ENCODE peak calls at places on chromosomes 3 and 15, in four cellular contexts. One of them, this sample, is unnamed.

GRCh38 chr3:141575879-141576743 is 89.3 kb downstream of the RASA2 start:
- DNase-seq in endothelial cell of umbilical vein: peak; percentile 43
- DNase-seq in HCT116: no peak
- DNase-seq in neural progenitor cell: no peak
- DNase-seq in this sample: peak; percentile 52

GRCh38 chr15:71448688-71449114 is 333.4 kb downstream of the THSD4 start:
- DNase-seq in endothelial cell of umbilical vein: peak; percentile 87
- DNase-seq in HCT116: peak; percentile 56
- DNase-seq in neural progenitor cell: peak; percentile 71
- DNase-seq in this sample: peak; percentile 45

GRCh38 chr3:20666091-20666490 is 480.1 kb upstream of the SGO1 start:
- DNase-seq in endothelial cell of umbilical vein: no peak
- DNase-seq in HCT116: no peak
- DNase-seq in neural progenitor cell: no peak
- DNase-seq in this sample: no peak

GRCh38 chr15:81357178-81357686 is 16.8 kb downstream of the TMC3 start:
- DNase-seq in endothelial cell of umbilical vein: no peak
- DNase-seq in HCT116: peak; percentile 6
- DNase-seq in neural progenitor cell: no peak
- DNase-seq in this sample: no peak

GRCh38 chr3:71504250-71505036 is 79.1 kb downstream of the FOXP1 start:
- DNase-seq in endothelial cell of umbilical vein: peak; percentile 65
- DNase-seq in HCT116: peak; percentile 15
- DNase-seq in neural progenitor cell: no peak
- DNase-seq in this sample: no peak

GRCh38 chr3:14413381-14414071 is 11.1 kb downstream of the SLC6A6 start:
- DNase-seq in endothelial cell of umbilical vein: no peak
- DNase-seq in HCT116: no peak
- DNase-seq in neural progenitor cell: no peak
- DNase-seq in this sample: no peak

GRCh38 chr3:126536126-126536525 is 12.2 kb downstream of the CHST13 start:
- DNase-seq in endothelial cell of umbilical vein: no peak
- DNase-seq in HCT116: no peak
- DNase-seq in neural progenitor cell: no peak
- DNase-seq in this sample: no peak

GRCh38 chr3:156132313-156132712 is 11.9 kb downstream of the KCNAB1 start:
- DNase-seq in endothelial cell of umbilical vein: no peak
- DNase-seq in HCT116: no peak
- DNase-seq in neural progenitor cell: no peak
- DNase-seq in this sample: no peak

GRCh38 chr15:61654918-61655317 is 405.3 kb downstream of the VPS13C start:
- DNase-seq in endothelial cell of umbilical vein: no peak
- DNase-seq in HCT116: no peak
- DNase-seq in neural progenitor cell: no peak
- DNase-seq in this sample: no peak

GRCh38 chr3:55955891-55956477 is 468.9 kb upstream of the WNT5A start:
- DNase-seq in endothelial cell of umbilical vein: no peak
- DNase-seq in HCT116: no peak
- DNase-seq in neural progenitor cell: no peak
- DNase-seq in this sample: no peak

GRCh38 chr15:63490345-63491034 is 13.9 kb upstream of the USP3 start:
- DNase-seq in endothelial cell of umbilical vein: no peak
- DNase-seq in HCT116: no peak
- DNase-seq in neural progenitor cell: no peak
- DNase-seq in this sample: no peak

GRCh38 chr3:15440891-15441290 is 13.5 kb downstream of the EAF1 start:
- DNase-seq in endothelial cell of umbilical vein: peak; percentile 67
- DNase-seq in HCT116: no peak
- DNase-seq in neural progenitor cell: no peak
- DNase-seq in this sample: no peak

GRCh38 chr3:155714295-155714718 is 30.6 kb downstream of the PLCH1 start:
- DNase-seq in endothelial cell of umbilical vein: no peak
- DNase-seq in HCT116: no peak
- DNase-seq in neural progenitor cell: peak; percentile 87
- DNase-seq in this sample: no peak

GRCh38 chr15:40744810-40745152 is 10.3 kb downstream of the RMDN3 start:
- DNase-seq in endothelial cell of umbilical vein: no peak
- DNase-seq in HCT116: no peak
- DNase-seq in neural progenitor cell: no peak
- DNase-seq in this sample: no peak

GRCh38 chr15:75861750-75862402 is 18.6 kb downstream of the UBE2Q2 start:
- DNase-seq in endothelial cell of umbilical vein: no peak
- DNase-seq in HCT116: no peak
- DNase-seq in neural progenitor cell: no peak
- DNase-seq in this sample: no peak

GRCh38 chr3:41418961-41419691 is 219.8 kb downstream of the CTNNB1 start:
- DNase-seq in endothelial cell of umbilical vein: no peak
- DNase-seq in HCT116: peak; percentile 27
- DNase-seq in neural progenitor cell: peak; percentile 4
- DNase-seq in this sample: no peak

GRCh38 chr3:33358172-33358781 is 81.0 kb downstream of the FBXL2 start:
- DNase-seq in endothelial cell of umbilical vein: no peak
- DNase-seq in HCT116: no peak
- DNase-seq in neural progenitor cell: no peak
- DNase-seq in this sample: no peak

GRCh38 chr3:62604301-62604700 is 231.0 kb upstream of the FEZF2 start:
- DNase-seq in endothelial cell of umbilical vein: peak; percentile 76
- DNase-seq in HCT116: no peak
- DNase-seq in neural progenitor cell: no peak
- DNase-seq in this sample: no peak

GRCh38 chr3:51963951-51964451 is 3.3 kb downstream of the PCBP4 start:
- DNase-seq in endothelial cell of umbilical vein: no peak
- DNase-seq in HCT116: no peak
- DNase-seq in neural progenitor cell: peak; percentile 92
- DNase-seq in this sample: no peak

GRCh38 chr3:97278506-97278905 is 464.1 kb downstream of the EPHA6 start:
- DNase-seq in endothelial cell of umbilical vein: no peak
- DNase-seq in HCT116: no peak
- DNase-seq in neural progenitor cell: peak; percentile 9
- DNase-seq in this sample: no peak

GRCh38 chr3:137946341-137946973 is 63.5 kb upstream of the CLDN18 start:
- DNase-seq in endothelial cell of umbilical vein: peak; percentile 57
- DNase-seq in HCT116: peak; percentile 71
- DNase-seq in neural progenitor cell: peak; percentile 89
- DNase-seq in this sample: peak; percentile 85

GRCh38 chr3:72082121-72082715 is 297.3 kb upstream of the PROK2 start:
- DNase-seq in endothelial cell of umbilical vein: peak; percentile 42
- DNase-seq in HCT116: no peak
- DNase-seq in neural progenitor cell: no peak
- DNase-seq in this sample: peak; percentile 55

GRCh38 chr15:80265021-80265420 is 13.0 kb upstream of the CTXND1 start:
- DNase-seq in endothelial cell of umbilical vein: no peak
- DNase-seq in HCT116: no peak
- DNase-seq in neural progenitor cell: no peak
- DNase-seq in this sample: no peak

GRCh38 chr15:78012643-78013077 is 64.9 kb downstream of the TBC1D2B start:
- DNase-seq in endothelial cell of umbilical vein: no peak
- DNase-seq in HCT116: no peak
- DNase-seq in neural progenitor cell: no peak
- DNase-seq in this sample: no peak

GRCh38 chr3:101643861-101644613 is 32.9 kb downstream of the ZBTB11 start:
- DNase-seq in endothelial cell of umbilical vein: peak; percentile 71
- DNase-seq in HCT116: peak; percentile 4
- DNase-seq in neural progenitor cell: no peak
- DNase-seq in this sample: peak; percentile 36

GRCh38 chr3:54188176-54188791 is 65.9 kb downstream of the CACNA2D3 start:
- DNase-seq in endothelial cell of umbilical vein: peak; percentile 6
- DNase-seq in HCT116: peak; percentile 7
- DNase-seq in neural progenitor cell: peak; percentile 90
- DNase-seq in this sample: peak; percentile 71

GRCh38 chr15:88487176-88487795 is 19.8 kb downstream of the MRPS11 start:
- DNase-seq in endothelial cell of umbilical vein: no peak
- DNase-seq in HCT116: no peak
- DNase-seq in neural progenitor cell: no peak
- DNase-seq in this sample: no peak

GRCh38 chr3:174720717-174721116 is 138.4 kb upstream of the NAALADL2 start:
- DNase-seq in endothelial cell of umbilical vein: no peak
- DNase-seq in HCT116: no peak
- DNase-seq in neural progenitor cell: no peak
- DNase-seq in this sample: no peak

GRCh38 chr15:99333413-99333812 is 82.1 kb downstream of the LRRC28 start:
- DNase-seq in endothelial cell of umbilical vein: peak; percentile 20
- DNase-seq in HCT116: no peak
- DNase-seq in neural progenitor cell: no peak
- DNase-seq in this sample: no peak

GRCh38 chr3:48502728-48503168 is 1.2 kb downstream of the SHISA5 start:
- DNase-seq in endothelial cell of umbilical vein: no peak
- DNase-seq in HCT116: no peak
- DNase-seq in neural progenitor cell: no peak
- DNase-seq in this sample: no peak

GRCh38 chr15:59473226-59473625 is 35.2 kb downstream of the FAM81A start:
- DNase-seq in endothelial cell of umbilical vein: peak; percentile 75
- DNase-seq in HCT116: no peak
- DNase-seq in neural progenitor cell: no peak
- DNase-seq in this sample: no peak

GRCh38 chr3:37559461-37559860 is 302.2 kb upstream of the CTDSPL start:
- DNase-seq in endothelial cell of umbilical vein: no peak
- DNase-seq in HCT116: no peak
- DNase-seq in neural progenitor cell: peak; percentile 71
- DNase-seq in this sample: no peak

GRCh38 chr3:130963878-130964277 is 62.7 kb downstream of the ASTE1 start:
- DNase-seq in endothelial cell of umbilical vein: peak; percentile 57
- DNase-seq in HCT116: peak; percentile 73
- DNase-seq in neural progenitor cell: peak; percentile 81
- DNase-seq in this sample: no peak

GRCh38 chr3:62119139-62119538 is 254.2 kb downstream of the FEZF2 start:
- DNase-seq in endothelial cell of umbilical vein: no peak
- DNase-seq in HCT116: no peak
- DNase-seq in neural progenitor cell: no peak
- DNase-seq in this sample: no peak

GRCh38 chr3:188721312-188721711 is 450.5 kb upstream of the TPRG1 start:
- DNase-seq in endothelial cell of umbilical vein: no peak
- DNase-seq in HCT116: no peak
- DNase-seq in neural progenitor cell: no peak
- DNase-seq in this sample: no peak

GRCh38 chr15:48718646-48719045 is 73.1 kb upstream of the FBN1 start:
- DNase-seq in endothelial cell of umbilical vein: no peak
- DNase-seq in HCT116: no peak
- DNase-seq in neural progenitor cell: no peak
- DNase-seq in this sample: no peak

GRCh38 chr3:10557783-10558373 is 52.5 kb upstream of the ATP2B2 start:
- DNase-seq in endothelial cell of umbilical vein: no peak
- DNase-seq in HCT116: no peak
- DNase-seq in neural progenitor cell: no peak
- DNase-seq in this sample: no peak

GRCh38 chr3:129605593-129606521 is 619 bp downstream of the PLXND1 start:
- DNase-seq in endothelial cell of umbilical vein: peak; percentile 67
- DNase-seq in HCT116: no peak
- DNase-seq in neural progenitor cell: peak; percentile 54
- DNase-seq in this sample: peak; percentile 15

DNA sequence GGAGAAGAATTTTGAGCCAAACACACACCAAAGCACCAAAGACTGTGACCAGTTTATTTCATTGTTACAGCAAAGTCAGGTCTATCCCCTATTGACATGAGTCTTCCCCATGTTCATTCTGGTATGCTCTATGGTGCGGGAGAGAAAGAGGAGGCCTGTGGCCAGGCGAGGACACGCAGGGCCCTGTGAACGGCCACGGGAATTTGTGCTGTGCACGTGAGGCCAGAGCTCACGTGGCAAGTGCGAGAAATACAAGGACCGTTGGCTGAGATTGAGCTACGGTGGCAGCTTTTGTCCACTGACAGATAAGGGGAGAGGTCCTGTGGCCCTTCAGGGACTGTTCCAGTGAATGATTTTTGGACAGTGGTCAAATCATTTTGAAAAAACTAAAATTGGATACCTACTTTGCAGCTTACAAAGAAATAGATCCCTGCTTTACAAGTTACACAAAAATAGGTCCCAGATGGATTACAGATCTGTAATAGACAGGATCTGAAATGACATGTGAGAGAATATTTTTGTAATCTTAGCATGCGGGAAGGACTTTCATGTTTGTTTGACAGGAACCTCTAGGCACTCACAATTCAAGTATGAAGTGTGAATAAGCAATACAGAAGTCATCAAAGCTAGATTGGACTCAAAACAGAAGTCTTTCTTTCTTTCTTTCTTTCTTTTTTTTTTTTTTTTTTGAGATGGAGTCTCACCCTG is 9.2 kb downstream of the ZSCAN2 start:
- DNase-seq in endothelial cell of umbilical vein: no peak
- DNase-seq in HCT116: no peak
- DNase-seq in neural progenitor cell: no peak
- DNase-seq in this sample: no peak
- H3K36me3 ChIP-seq in endothelial cell of umbilical vein: peaks cover 2% of the 10 kb centered on the region
- H3K36me3 ChIP-seq in HCT116: peaks cover 27% of the 10 kb centered on the region
- H3K36me3 ChIP-seq in neural progenitor cell: no peaks in the 10 kb centered on the region
- H3K36me3 ChIP-seq in this sample: no peaks in the 10 kb centered on the region

DNA sequence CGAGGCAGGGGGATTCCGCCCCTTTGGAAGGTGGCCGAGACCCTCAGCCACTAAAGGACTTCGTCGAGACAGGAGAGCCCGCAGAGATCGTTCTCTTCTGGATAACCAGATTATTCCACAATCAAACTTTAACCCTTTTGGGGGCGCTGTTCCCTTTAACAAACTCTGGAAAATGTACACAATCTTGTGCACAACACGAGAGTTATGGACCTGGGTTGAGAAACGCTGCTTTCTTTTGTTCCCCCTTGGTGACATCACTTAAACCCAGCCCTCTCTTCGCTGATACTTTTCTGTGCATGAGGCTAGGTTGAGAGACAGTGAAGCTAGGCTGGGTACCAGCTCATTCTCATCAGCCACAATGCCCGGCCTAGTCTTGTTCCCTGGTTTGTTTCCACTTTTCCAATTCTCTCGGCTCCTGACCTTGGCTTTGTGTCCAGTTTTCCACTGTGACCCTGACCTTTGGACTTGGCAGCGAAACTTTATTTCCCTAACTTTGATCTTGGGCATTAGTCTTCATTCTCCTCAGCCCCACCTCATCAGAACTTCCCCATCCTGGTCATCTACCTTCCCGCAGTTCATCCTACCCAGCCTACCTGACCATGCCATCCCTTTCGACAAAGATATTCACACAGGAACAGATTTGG is 797 bp upstream of the ADPGK start:
- DNase-seq in endothelial cell of umbilical vein: peak; percentile 87
- DNase-seq in HCT116: peak; percentile 59
- DNase-seq in neural progenitor cell: peak; percentile 86
- DNase-seq in this sample: peak; percentile 83
- TF ChIP-seq EZH2 in endothelial cell of umbilical vein: no peak
- TF ChIP-seq EZH2 in HCT116: no peak
- TF ChIP-seq EZH2 in neural progenitor cell: no peak
- TF ChIP-seq EZH2 in this sample: no peak

GRCh38 chr3:179347108-179347382 is 464 bp upstream of the MFN1 start:
- DNase-seq in endothelial cell of umbilical vein: peak; percentile 37
- DNase-seq in HCT116: no peak
- DNase-seq in neural progenitor cell: no peak
- DNase-seq in this sample: no peak
- H2AFZ ChIP-seq in endothelial cell of umbilical vein: peak overlapping the region; percentile 37
- H2AFZ ChIP-seq in HCT116: no peak overlapping the region
- H2AFZ ChIP-seq in neural progenitor cell: peak overlapping the region; percentile 85
- H2AFZ ChIP-seq in this sample: peak overlapping the region; percentile 95

GRCh38 chr15:33067456-33067855 is 127.1 kb downstream of the FMN1 start:
- DNase-seq in endothelial cell of umbilical vein: no peak
- DNase-seq in HCT116: no peak
- DNase-seq in neural progenitor cell: no peak
- DNase-seq in this sample: no peak
- H3K36me3 ChIP-seq in endothelial cell of umbilical vein: no peaks in the 10 kb centered on the region
- H3K36me3 ChIP-seq in HCT116: no peaks in the 10 kb centered on the region
- H3K36me3 ChIP-seq in neural progenitor cell: no peaks in the 10 kb centered on the region
- H3K36me3 ChIP-seq in this sample: no peaks in the 10 kb centered on the region